ENCODE peak calls at places on chromosome 6, in five cellular contexts. P is H9, T is KBM-7, M is HuH-7.5, H is NCI-H1092 treated with DMSO at 0.1 percent for 48 hours. C is an unnamed sample.

GRCh38 chr6:6654599-6655575 is 66.4 kb downstream of the LY86 start:
- DNase-seq in P (no peak), T (peak; percentile 99), M (no peak), H (no peak), C (no peak)

GRCh38 chr6:127937102-127937501 is 36.2 kb upstream of the THEMIS start:
- DNase-seq in P (no peak), T (no peak), M (no peak), H (no peak), C (no peak)

GRCh38 chr6:35082733-35083403 is 58.3 kb downstream of the TCP11 start:
- DNase-seq in P (no peak), T (no peak), M (no peak), H (no peak), C (no peak)

GRCh38 chr6:766625-767024 is 73.7 kb upstream of the EXOC2 start:
- DNase-seq in P (no peak), T (no peak), M (no peak), H (no peak), C (no peak)

GRCh38 chr6:45479834-45480696 is 102.3 kb upstream of the SUPT3H start:
- DNase-seq in P (no peak), T (peak; percentile 45), M (no peak), H (no peak), C (no peak)

GRCh38 chr6:154458565-154459475 is 51.7 kb downstream of the CNKSR3 start:
- DNase-seq in P (no peak), T (no peak), M (no peak), H (no peak), C (no peak)

GRCh38 chr6:151630991-151631655 is 137.3 kb downstream of the CCDC170 start:
- DNase-seq in P (no peak), T (no peak), M (no peak), H (no peak), C (no peak)

GRCh38 chr6:1311400-1312192 is at the start of gene FOXQ1:
- DNase-seq in P (peak; percentile 64), T (no peak), M (peak; percentile 68), H (no peak), C (no peak)

GRCh38 chr6:38160831-38161230 is 341.3 kb downstream of the ZFAND3 start:
- DNase-seq in P (no peak), T (no peak), M (no peak), H (no peak), C (no peak)

GRCh38 chr6:50602191-50602810 is 111.0 kb upstream of the TFAP2D start:
- DNase-seq in P (no peak), T (peak; percentile 38), M (no peak), H (peak; percentile 4), C (no peak)

GRCh38 chr6:141359953-141360352 is 772.8 kb upstream of the GJE1 start:
- DNase-seq in P (no peak), T (no peak), M (no peak), H (no peak), C (no peak)

GRCh38 chr6:44053760-44054556 is 73.3 kb downstream of the MRPL14 start:
- DNase-seq in P (no peak), T (no peak), M (no peak), H (no peak), C (no peak)

GRCh38 chr6:114007451-114007953 is 36.6 kb upstream of the HDAC2 start:
- DNase-seq in P (no peak), T (no peak), M (no peak), H (no peak), C (peak; percentile 1)

C was measured in effector memory CD8-positive, alpha-beta T cell.